ENCODE peak calls at places on chromosome 19, in five cellular contexts. A is transverse colon, Z is keratinocyte, R is mucosa of descending colon, J is tibial nerve. W is an unnamed sample.

GRCh38 chr19:3548594-3548993 is 8.8 kb downstream of the MFSD12 start:
- DNase-seq in A (no peak), Z (no peak), R (no peak), J (no peak), W (no peak)

GRCh38 chr19:43759515-43759914 is 4.8 kb upstream of the SMG9 start:
- DNase-seq in A (no peak), Z (peak; percentile 98), R (no peak), J (no peak), W (no peak)

GRCh38 chr19:9986787-9987281 is 23.5 kb downstream of the COL5A3 start:
- DNase-seq in A (peak; percentile 13), Z (no peak), R (no peak), J (peak; percentile 35), W (no peak)

GRCh38 chr19:38841787-38842438 is 7.9 kb downstream of the HNRNPL start:
- DNase-seq in A (no peak), Z (no peak), R (no peak), J (no peak), W (no peak)

GRCh38 chr19:42323852-42324654 is 1.4 kb upstream of the MEGF8 start:
- DNase-seq in A (peak; percentile 32), Z (no peak), R (peak; percentile 19), J (no peak), W (no peak)

GRCh38 chr19:40139533-40140287 is 49.0 kb upstream of the ZNF780A start:
- DNase-seq in A (no peak), Z (no peak), R (peak; percentile 13), J (peak; percentile 33), W (no peak)

GRCh38 chr19:49190781-49191180 is 33.2 kb downstream of the TRPM4 start:
- DNase-seq in A (no peak), Z (no peak), R (no peak), J (no peak), W (no peak)

GRCh38 chr19:54576411-54576976 is 2.9 kb downstream of the LILRA2 start:
- DNase-seq in A (no peak), Z (no peak), R (no peak), J (no peak), W (no peak)

GRCh38 chr19:2735374-2735773 is 4.4 kb downstream of the SLC39A3 start:
- DNase-seq in A (no peak), Z (no peak), R (no peak), J (no peak), W (no peak)

GRCh38 chr19:27744926-27745844 is 1467.8 kb downstream of the UQCRFS1 start:
- DNase-seq in A (no peak), Z (no peak), R (no peak), J (no peak), W (no peak)

GRCh38 chr19:35141627-35142401 is 1.2 kb upstream of the FXYD7 start:
- DNase-seq in A (no peak), Z (no peak), R (peak; percentile 48), J (no peak), W (no peak)

GRCh38 chr19:3179739-3180293 is 1.2 kb downstream of the S1PR4 start:
- DNase-seq in A (no peak), Z (no peak), R (no peak), J (no peak), W (no peak)

GRCh38 chr19:49613374-49613773 is 22.4 kb downstream of the PRR12 start:
- DNase-seq in A (no peak), Z (no peak), R (no peak), J (no peak), W (no peak)

GRCh38 chr19:54336893-54337857 is 1.8 kb downstream of the LILRA4 start:
- DNase-seq in A (no peak), Z (no peak), R (no peak), J (no peak), W (no peak)

GRCh38 chr19:38729653-38730469 is 14.4 kb downstream of the CAPN12 start:
- DNase-seq in A (peak; percentile 80), Z (no peak), R (peak; percentile 86), J (peak; percentile 54), W (no peak)

GRCh38 chr19:6856749-6857372 is 30.5 kb upstream of the ADGRE1 start:
- DNase-seq in A (no peak), Z (no peak), R (no peak), J (no peak), W (no peak)

GRCh38 chr19:17473041-17473440 is 2.7 kb downstream of the SLC27A1 start:
- DNase-seq in A (no peak), Z (no peak), R (no peak), J (no peak), W (no peak)

GRCh38 chr19:41321600-41322270 is 11.8 kb downstream of the CCDC97 start:
- DNase-seq in A (peak; percentile 41), Z (no peak), R (no peak), J (no peak), W (no peak)

GRCh38 chr19:1181606-1182005 is 7.5 kb upstream of the SBNO2 start:
- DNase-seq in A (peak; percentile 68), Z (no peak), R (peak; percentile 79), J (no peak), W (no peak)

GRCh38 chr19:48603001-48603400 is 3.5 kb upstream of the SPACA4 start:
- DNase-seq in A (no peak), Z (no peak), R (no peak), J (no peak), W (no peak)

GRCh38 chr19:45428385-45429231 is 4.9 kb upstream of the ERCC1 start:
- DNase-seq in A (peak; percentile 52), Z (no peak), R (no peak), J (no peak), W (no peak)

GRCh38 chr19:6925801-6926751 is 38.7 kb downstream of the ADGRE1 start:
- DNase-seq in A (no peak), Z (no peak), R (peak; percentile 5), J (no peak), W (no peak)

GRCh38 chr19:22784051-22784450 is at the start of gene ZNF99:
- DNase-seq in A (no peak), Z (no peak), R (peak; percentile 4), J (peak; percentile 59), W (no peak)

GRCh38 chr19:54727562-54727961 is 3.3 kb downstream of the KIR3DL3 start:
- DNase-seq in A (no peak), Z (no peak), R (no peak), J (no peak), W (no peak)

GRCh38 chr19:16371540-16371986 is 46.9 kb downstream of the KLF2 start:
- DNase-seq in A (peak; percentile 90), Z (no peak), R (peak; percentile 86), J (no peak), W (peak; percentile 58)

DNA sequence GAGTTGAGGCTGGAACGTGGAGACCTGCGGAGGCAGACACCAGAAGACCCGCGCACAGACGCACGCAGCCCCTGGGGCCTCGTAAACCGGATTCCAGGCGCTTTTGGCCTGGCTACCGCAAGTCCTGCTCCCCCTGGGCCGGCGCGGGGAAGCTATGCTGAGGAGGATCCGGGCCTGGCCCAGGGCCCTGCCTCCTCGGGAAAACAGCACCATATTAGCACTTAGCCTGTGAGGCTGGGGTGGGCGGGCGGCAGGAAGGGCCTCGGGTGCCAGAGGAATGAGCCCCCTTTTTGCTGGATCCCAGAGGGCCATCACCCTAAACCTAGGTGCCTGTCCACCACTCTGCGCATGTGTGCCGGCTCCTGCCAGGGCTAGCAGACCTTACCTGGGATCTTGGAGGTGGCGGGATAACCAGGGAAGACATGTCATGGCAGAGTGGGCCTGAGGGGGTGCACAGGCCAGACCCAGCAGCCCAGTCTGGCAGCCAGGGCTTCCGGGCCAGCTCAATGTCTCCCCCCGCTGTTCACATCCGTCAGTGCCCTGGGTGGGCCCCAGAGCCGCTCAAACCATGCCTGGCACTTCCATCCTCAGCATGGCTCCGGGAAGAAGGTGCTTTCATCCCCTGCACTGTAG is 7.3 kb downstream of the ELOF1 start:
- DNase-seq in A (peak; percentile 26), Z (no peak), R (no peak), J (no peak), W (no peak)
- TF ChIP-seq CTCF in A (no peak), Z (peak; percentile 55), R (no peak), J (no peak), W (peak; percentile 4)

GRCh38 chr19:46862974-46863632 is 2.3 kb downstream of the ARHGAP35 start:
- DNase-seq in A (no peak), Z (no peak), R (no peak), J (no peak), W (no peak)
- H3K4me1 ChIP-seq in A (peaks cover 80% of the 10 kb centered on the region), Z (peaks cover 46% of the 10 kb centered on the region), R (peaks cover 53% of the 10 kb centered on the region), J (peaks cover 45% of the 10 kb centered on the region), W (peaks cover 76% of the 10 kb centered on the region)

DNA sequence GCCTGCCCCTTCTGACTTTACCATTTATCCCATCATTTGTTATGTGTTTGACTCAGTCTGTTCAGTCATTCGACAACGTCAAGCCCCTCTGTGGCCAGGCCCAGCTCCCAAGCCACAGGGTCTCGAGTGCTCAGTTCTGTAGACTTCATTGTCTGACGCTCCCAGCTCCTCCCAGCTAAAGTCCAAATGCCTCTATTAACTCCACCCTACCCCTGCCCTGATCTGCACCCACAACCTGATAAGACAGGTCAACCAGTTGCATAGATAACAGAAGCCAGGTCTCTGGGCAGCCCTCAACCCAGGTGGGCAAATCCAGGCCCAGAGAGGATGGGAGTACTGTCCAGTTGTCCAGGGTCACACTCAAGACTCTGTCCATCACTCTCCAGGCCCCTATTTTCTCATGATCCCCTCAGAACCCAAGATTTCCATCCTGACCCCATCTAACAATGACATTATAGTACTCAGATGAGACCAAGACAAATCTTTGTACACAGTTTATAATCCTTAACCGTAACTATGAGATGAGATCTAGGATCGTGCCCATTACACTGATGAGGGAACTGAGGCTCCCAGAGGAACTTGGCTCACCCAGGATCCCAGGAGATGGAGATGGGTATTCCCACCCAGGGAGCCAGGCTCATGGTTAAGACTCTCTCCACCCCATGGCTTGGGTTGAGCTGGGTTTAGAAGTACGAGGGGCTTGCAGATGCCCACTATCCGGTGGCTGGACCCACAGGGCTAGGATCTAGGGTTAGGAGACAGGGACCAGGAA is 1.1 kb downstream of the TM6SF2 start:
- DNase-seq in A (no peak), Z (no peak), R (no peak), J (no peak), W (no peak)
- TF ChIP-seq CTCF in A (no peak), Z (no peak), R (no peak), J (no peak), W (no peak)

GRCh38 chr19:51777570-51778460 is 16.8 kb downstream of the FPR2 start:
- DNase-seq in A (peak; percentile 56), Z (no peak), R (peak; percentile 49), J (peak; percentile 51), W (no peak)
- H3K4me1 ChIP-seq in A (no peaks in the 10 kb centered on the region), Z (no peaks in the 10 kb centered on the region), R (no peaks in the 10 kb centered on the region), J (no peaks in the 10 kb centered on the region), W (no peaks in the 10 kb centered on the region)

W was measured in esophagus squamous epithelium.